ENCODE peak calls at places on chromosomes 11 and 22, in eight cellular contexts. P is NCI-H2081 treated with DMSO at 0.1 percent for 48 hours; Q is putamen; B is choroid plexus epithelial cell; E is stimulated activated CD4-positive, alpha-beta T cell treated with anti-CD3 and anti-CD28 coated beads, TNF-alpha, amount 100 ng/mL, for 4 hours; A is T47D; S is stomach; X is nephron progenitor cell. F is an unnamed sample.

GRCh38 chr22:45771057-45771456 is 99.4 kb downstream of the ATXN10 start:
- DNase-seq in P (no peak), Q (no peak), B (no peak), E (no peak), A (no peak), S (no peak), X (no peak), F (no peak)

GRCh38 chr22:29748248-29748893 is 18.4 kb downstream of the ZMAT5 start:
- DNase-seq in P (no peak), Q (no peak), B (no peak), E (no peak), A (no peak), S (no peak), X (no peak), F (peak)

GRCh38 chr11:92556435-92556834 is 331.8 kb downstream of the FAT3 start:
- DNase-seq in P (no peak), Q (no peak), B (peak), E (no peak), A (peak), S (no peak), X (peak), F (no peak)

GRCh38 chr22:32527756-32528155 is 53.1 kb downstream of the FBXO7 start:
- DNase-seq in P (no peak), Q (no peak), B (no peak), E (no peak), A (no peak), S (no peak), X (no peak), F (no peak)

GRCh38 chr11:12215192-12215591 is 104.8 kb downstream of the MICAL2 start:
- DNase-seq in P (no peak), Q (no peak), B (no peak), E (no peak), A (no peak), S (no peak), X (peak), F (no peak)

GRCh38 chr11:2531277-2531986 is 86.6 kb downstream of the KCNQ1 start:
- DNase-seq in P (no peak), Q (peak), B (peak), E (peak), A (peak), S (peak), X (peak), F (peak)

GRCh38 chr11:68044145-68044813 is 5.5 kb downstream of the TCIRG1 start:
- DNase-seq in P (no peak), Q (no peak), B (no peak), E (no peak), A (no peak), S (no peak), X (no peak), F (peak)

GRCh38 chr22:44231229-44231628 is 50.5 kb downstream of the PARVG start:
- DNase-seq in P (no peak), Q (no peak), B (no peak), E (no peak), A (no peak), S (no peak), X (no peak), F (no peak)

GRCh38 chr11:79160786-79161403 is 279.9 kb downstream of the TENM4 start:
- DNase-seq in P (no peak), Q (no peak), B (no peak), E (no peak), A (peak), S (no peak), X (peak), F (no peak)

GRCh38 chr11:33160147-33160546 is 1.1 kb downstream of the CSTF3 start:
- DNase-seq in P (no peak), Q (peak), B (peak), E (no peak), A (peak), S (no peak), X (no peak), F (no peak)

GRCh38 chr11:64357904-64358535 is 942 bp upstream of the RPS6KA4 start:
- DNase-seq in P (no peak), Q (no peak), B (no peak), E (no peak), A (no peak), S (peak), X (no peak), F (peak)

GRCh38 chr11:11782532-11783110 is 59.2 kb upstream of the USP47 start:
- DNase-seq in P (no peak), Q (no peak), B (no peak), E (no peak), A (no peak), S (peak), X (no peak), F (no peak)

GRCh38 chr11:68865241-68865640 is 23.5 kb upstream of the CPT1A start:
- DNase-seq in P (no peak), Q (no peak), B (no peak), E (no peak), A (no peak), S (no peak), X (no peak), F (no peak)

GRCh38 chr11:3939211-3939610 is 83.7 kb downstream of the STIM1 start:
- DNase-seq in P (no peak), Q (no peak), B (peak), E (no peak), A (no peak), S (no peak), X (no peak), F (no peak)

GRCh38 chr11:46064221-46064620 is 57.0 kb downstream of the PHF21A start:
- DNase-seq in P (no peak), Q (no peak), B (no peak), E (no peak), A (no peak), S (no peak), X (no peak), F (no peak)

GRCh38 chr22:31874821-31875220 is 69.5 kb upstream of the YWHAH start:
- DNase-seq in P (no peak), Q (no peak), B (no peak), E (no peak), A (peak), S (no peak), X (no peak), F (no peak)

GRCh38 chr11:60078021-60078420 is 10.4 kb upstream of the MS4A2 start:
- DNase-seq in P (no peak), Q (no peak), B (no peak), E (no peak), A (no peak), S (no peak), X (no peak), F (no peak)

GRCh38 chr22:17390087-17390486 is 20.8 kb downstream of the CECR2 start:
- DNase-seq in P (no peak), Q (no peak), B (no peak), E (no peak), A (no peak), S (no peak), X (no peak), F (no peak)

GRCh38 chr11:2653930-2654739 is 45.7 kb downstream of the KCNQ1OT1 start:
- DNase-seq in P (no peak), Q (no peak), B (no peak), E (no peak), A (no peak), S (no peak), X (no peak), F (peak)

GRCh38 chr11:114259124-114259526 is 37.1 kb upstream of the NNMT start:
- DNase-seq in P (no peak), Q (no peak), B (peak), E (no peak), A (no peak), S (no peak), X (no peak), F (no peak)

GRCh38 chr11:110323786-110324185 is 27.4 kb upstream of the RDX start:
- DNase-seq in P (no peak), Q (peak), B (no peak), E (no peak), A (no peak), S (no peak), X (no peak), F (no peak)

GRCh38 chr11:1138053-1138452 is 19.7 kb upstream of the MUC5AC start:
- DNase-seq in P (no peak), Q (peak), B (peak), E (no peak), A (no peak), S (no peak), X (no peak), F (no peak)

GRCh38 chr11:27401280-27401679 is 38.3 kb upstream of the CCDC34 start:
- DNase-seq in P (no peak), Q (no peak), B (no peak), E (no peak), A (no peak), S (no peak), X (no peak), F (no peak)

GRCh38 chr11:61544466-61544865 is 35.9 kb downstream of the LRRC10B start:
- DNase-seq in P (no peak), Q (no peak), B (no peak), E (no peak), A (no peak), S (no peak), X (no peak), F (no peak)

GRCh38 chr11:131889146-131889577 is 518.7 kb downstream of the NTM start:
- DNase-seq in P (peak), Q (no peak), B (peak), E (no peak), A (no peak), S (no peak), X (peak), F (no peak)